ENCODE peak calls at places on chromosomes 5 and 9, in ten cellular contexts. I is Peyer's patch; P is fibroblast of lung; Y is upper lobe of right lung; O is uterus; V is esophagus muscularis mucosa; D is CD4-positive, alpha-beta T cell; A is body of pancreas; J is cardiac muscle cell; E is aorta. K is an unnamed sample.

GRCh38 chr5:98193921-98194760 is 579.3 kb upstream of the RGMB start:
- DNase-seq in I (no peak), P (no peak), Y (no peak), O (no peak), V (no peak), D (no peak), A (no peak), J (no peak), E (no peak), K (no peak)

GRCh38 chr5:128038641-128039040 is 44.9 kb upstream of the SLC12A2 start:
- DNase-seq in I (no peak), P (peak; percentile 87), Y (no peak), O (no peak), V (no peak), D (no peak), A (no peak), J (peak; percentile 69), E (no peak), K (no peak)

GRCh38 chr5:134005415-134006118 is 792 bp upstream of the VDAC1 start:
- DNase-seq in I (peak; percentile 68), P (peak; percentile 22), Y (peak; percentile 80), O (no peak), V (no peak), D (no peak), A (no peak), J (peak; percentile 23), E (peak; percentile 64), K (peak; percentile 77)

GRCh38 chr5:436641-436975 is 6.4 kb upstream of the EXOC3 start:
- DNase-seq in I (peak; percentile 25), P (no peak), Y (no peak), O (no peak), V (no peak), D (no peak), A (no peak), J (no peak), E (no peak), K (no peak)

GRCh38 chr5:94847726-94848125 is 229.3 kb downstream of the SLF1 start:
- DNase-seq in I (no peak), P (no peak), Y (no peak), O (no peak), V (no peak), D (no peak), A (no peak), J (no peak), E (no peak), K (no peak)

GRCh38 chr5:10726913-10727517 is 34.0 kb downstream of the DAP start:
- DNase-seq in I (no peak), P (no peak), Y (no peak), O (no peak), V (no peak), D (no peak), A (no peak), J (no peak), E (no peak), K (no peak)

GRCh38 chr9:110891760-110892159 is 146.5 kb downstream of the LPAR1 start:
- DNase-seq in I (no peak), P (peak; percentile 29), Y (no peak), O (no peak), V (no peak), D (no peak), A (no peak), J (no peak), E (no peak), K (no peak)

GRCh38 chr9:89095755-89096154 is 82.9 kb downstream of the SHC3 start:
- DNase-seq in I (no peak), P (no peak), Y (no peak), O (no peak), V (peak; percentile 64), D (no peak), A (no peak), J (no peak), E (no peak), K (no peak)

GRCh38 chr9:109013678-109014145 is 413 bp upstream of the CTNNAL1 start:
- DNase-seq in I (no peak), P (peak; percentile 71), Y (no peak), O (no peak), V (no peak), D (no peak), A (no peak), J (peak; percentile 76), E (no peak), K (no peak)

GRCh38 chr5:138824516-138824915 is 50.6 kb downstream of the LRRTM2 start:
- DNase-seq in I (no peak), P (no peak), Y (no peak), O (no peak), V (no peak), D (no peak), A (no peak), J (peak; percentile 41), E (no peak), K (no peak)

GRCh38 chr5:151086905-151087360 is 6.1 kb upstream of the TNIP1 start:
- DNase-seq in I (peak; percentile 83), P (no peak), Y (peak; percentile 65), O (no peak), V (no peak), D (peak; percentile 67), A (no peak), J (no peak), E (no peak), K (no peak)

GRCh38 chr5:168818586-168818985 is 239.4 kb upstream of the PANK3 start:
- DNase-seq in I (no peak), P (no peak), Y (peak; percentile 78), O (no peak), V (no peak), D (no peak), A (no peak), J (no peak), E (no peak), K (no peak)

GRCh38 chr5:34914671-34915138 is 599 bp downstream of the RAD1 start:
- DNase-seq in I (peak; percentile 60), P (peak; percentile 45), Y (peak; percentile 67), O (peak; percentile 26), V (no peak), D (no peak), A (peak; percentile 16), J (peak; percentile 38), E (peak; percentile 57), K (no peak)

GRCh38 chr9:30967484-30967883 is 1417.0 kb upstream of the ACO1 start:
- DNase-seq in I (no peak), P (no peak), Y (no peak), O (no peak), V (no peak), D (no peak), A (no peak), J (no peak), E (no peak), K (no peak)

GRCh38 chr9:40884072-40884901 is 244.2 kb downstream of the FOXD4L6 start:
- DNase-seq in I (peak; percentile 43), P (no peak), Y (peak; percentile 66), O (no peak), V (no peak), D (no peak), A (no peak), J (no peak), E (peak; percentile 48), K (peak; percentile 6)
- H3K9me3 ChIP-seq in I (no peaks in the 10 kb centered on the region), P (no peaks in the 10 kb centered on the region), Y (peaks cover 77% of the 10 kb centered on the region), O (peaks cover 83% of the 10 kb centered on the region), V (peaks cover 98% of the 10 kb centered on the region), D (peaks cover 86% of the 10 kb centered on the region), A (peaks cover 11% of the 10 kb centered on the region), J (peaks cover 23% of the 10 kb centered on the region), E (peaks cover 4% of the 10 kb centered on the region), K (peaks cover 27% of the 10 kb centered on the region)

GRCh38 chr5:50365615-50366251 is 75.4 kb downstream of the EMB start:
- DNase-seq in I (no peak), P (no peak), Y (no peak), O (no peak), V (no peak), D (no peak), A (no peak), J (no peak), E (no peak), K (no peak)
- H3K9me3 ChIP-seq in I (no peaks in the 10 kb centered on the region), P (no peaks in the 10 kb centered on the region), Y (no peaks in the 10 kb centered on the region), O (no peaks in the 10 kb centered on the region), V (no peaks in the 10 kb centered on the region), D (no peaks in the 10 kb centered on the region), A (no peaks in the 10 kb centered on the region), J (no peaks in the 10 kb centered on the region), E (peaks cover 7% of the 10 kb centered on the region), K (no peaks in the 10 kb centered on the region)

GRCh38 chr5:12272389-12272788 is 368.1 kb upstream of the CTNND2 start:
- DNase-seq in I (no peak), P (peak; percentile 1), Y (no peak), O (no peak), V (no peak), D (no peak), A (no peak), J (no peak), E (no peak), K (peak; percentile 23)

GRCh38 chr5:12270914-12271313 is 366.7 kb upstream of the CTNND2 start:
- DNase-seq in I (no peak), P (no peak), Y (no peak), O (no peak), V (no peak), D (no peak), A (no peak), J (no peak), E (no peak), K (no peak)

GRCh38 chr5:12274236-12274635 is 370.0 kb upstream of the CTNND2 start:
- DNase-seq in I (no peak), P (no peak), Y (no peak), O (no peak), V (no peak), D (no peak), A (no peak), J (no peak), E (no peak), K (no peak)

GRCh38 chr5:12269164-12269563 is 364.9 kb upstream of the CTNND2 start:
- DNase-seq in I (no peak), P (no peak), Y (no peak), O (no peak), V (no peak), D (no peak), A (no peak), J (no peak), E (no peak), K (no peak)
- H3K9me3 ChIP-seq in I (no peaks in the 10 kb centered on the region), P (no peaks in the 10 kb centered on the region), Y (no peaks in the 10 kb centered on the region), O (no peaks in the 10 kb centered on the region), V (no peaks in the 10 kb centered on the region), D (no peaks in the 10 kb centered on the region), A (no peaks in the 10 kb centered on the region), J (no peaks in the 10 kb centered on the region), E (no peaks in the 10 kb centered on the region), K (no peaks in the 10 kb centered on the region)

GRCh38 chr5:56305001-56305400 is 71.9 kb upstream of the ANKRD55 start:
- DNase-seq in I (no peak), P (no peak), Y (no peak), O (no peak), V (no peak), D (no peak), A (no peak), J (no peak), E (no peak), K (no peak)

GRCh38 chr5:56305551-56305950 is 72.4 kb upstream of the ANKRD55 start:
- DNase-seq in I (no peak), P (no peak), Y (no peak), O (no peak), V (no peak), D (no peak), A (peak; percentile 42), J (no peak), E (no peak), K (no peak)

GRCh38 chr5:56307714-56308346 is 74.7 kb upstream of the ANKRD55 start:
- DNase-seq in I (peak; percentile 54), P (no peak), Y (no peak), O (no peak), V (no peak), D (no peak), A (peak; percentile 38), J (peak; percentile 37), E (no peak), K (no peak)

GRCh38 chr5:56309262-56309826 is 76.2 kb upstream of the ANKRD55 start:
- DNase-seq in I (no peak), P (peak; percentile 63), Y (no peak), O (no peak), V (no peak), D (no peak), A (no peak), J (peak; percentile 56), E (no peak), K (no peak)

GRCh38 chr5:56306433-56307150 is 73.5 kb upstream of the ANKRD55 start:
- DNase-seq in I (no peak), P (no peak), Y (no peak), O (no peak), V (no peak), D (no peak), A (no peak), J (no peak), E (no peak), K (no peak)
- H3K9me3 ChIP-seq in I (no peaks in the 10 kb centered on the region), P (no peaks in the 10 kb centered on the region), Y (peaks cover 6% of the 10 kb centered on the region), O (no peaks in the 10 kb centered on the region), V (no peaks in the 10 kb centered on the region), D (no peaks in the 10 kb centered on the region), A (no peaks in the 10 kb centered on the region), J (no peaks in the 10 kb centered on the region), E (peaks cover 1% of the 10 kb centered on the region), K (peaks cover 9% of the 10 kb centered on the region)

K was measured in WERI-Rb-1.